ENCODE peak calls at places on chromosomes 4 and X, in eight cellular contexts. G is NCI-H82; E is stimulated activated CD4-positive, alpha-beta T cell treated with anti-CD3 and anti-CD28 coated beads, Interleukin-2, amount 100 ng/mL, for 48 hours; V is foreskin fibroblast; I is osteocyte; L is aorta; Z is RPMI8226; D is dorsolateral prefrontal cortex. N is an unnamed sample.

GRCh38 chr4:71549516-71550160 is 210.8 kb downstream of the SLC4A4 start:
- DNase-seq in G (no peak), D (no peak), E (no peak), V (no peak), I (no peak), L (no peak), Z (no peak), N (no peak)

GRCh38 chrX:7115557-7115956 is 32.0 kb upstream of the STS start:
- DNase-seq in E (no peak), D (no peak), Z (peak), L (no peak), G (peak), V (peak), I (no peak), N (no peak)

GRCh38 chr4:2395038-2395437 is 23.4 kb downstream of the ZFYVE28 start:
- DNase-seq in G (peak), D (no peak), L (no peak), I (no peak), E (no peak), Z (no peak), V (peak), N (no peak)

GRCh38 chr4:100299019-100299418 is 108.8 kb upstream of the DDIT4L start:
- DNase-seq in Z (no peak), V (peak), I (no peak), D (no peak), G (peak), E (no peak), L (no peak), N (peak)

GRCh38 chr4:122689972-122690371 is 42.5 kb upstream of the BBS12 start:
- DNase-seq in I (no peak), L (no peak), E (no peak), V (no peak), Z (no peak), G (no peak), D (no peak), N (no peak)

GRCh38 chr4:98780111-98780549 is 121.7 kb upstream of the TSPAN5 start:
- DNase-seq in V (peak), G (no peak), Z (no peak), E (no peak), I (no peak), L (no peak), D (no peak), N (peak)

GRCh38 chrX:40719731-40720130 is 15.6 kb downstream of the MED14 start:
- DNase-seq in G (no peak), D (no peak), Z (no peak), V (peak), L (no peak), I (no peak), E (no peak), N (no peak)

GRCh38 chr4:85368240-85368639 is 106.7 kb upstream of the ARHGAP24 start:
- DNase-seq in D (no peak), G (no peak), V (no peak), I (no peak), Z (no peak), E (no peak), L (no peak), N (no peak)

GRCh38 chrX:88830113-88830512 is 83.1 kb downstream of the CPXCR1 start:
- DNase-seq in Z (no peak), V (no peak), I (no peak), D (no peak), G (no peak), L (no peak), E (no peak), N (no peak)

GRCh38 chrX:71911023-71911730 is 532 bp downstream of the NHSL2 start:
- DNase-seq in E (peak), G (peak), Z (peak), D (peak), V (peak), L (no peak), I (no peak), N (no peak)

GRCh38 chr4:175560628-175561027 is 251.4 kb downstream of the GPM6A start:
- DNase-seq in Z (no peak), L (no peak), E (no peak), D (no peak), V (peak), G (peak), I (no peak), N (no peak)

GRCh38 chr4:60384475-60384874 is 815.7 kb upstream of the ADGRL3 start:
- DNase-seq in D (no peak), I (no peak), G (no peak), V (no peak), E (no peak), Z (no peak), L (no peak), N (no peak)

GRCh38 chr4:88333741-88334405 is 44.8 kb upstream of the HERC6 start:
- DNase-seq in D (no peak), E (no peak), G (no peak), V (peak), Z (no peak), L (no peak), I (no peak), N (no peak)

GRCh38 chr4:85938062-85938461 is 421.8 kb downstream of the MAPK10 start:
- DNase-seq in V (no peak), I (no peak), L (no peak), D (no peak), E (no peak), Z (no peak), G (no peak), N (no peak)

GRCh38 chr4:110508827-110509446 is 33.0 kb downstream of the ENPEP start:
- DNase-seq in V (peak), G (peak), I (no peak), D (no peak), Z (no peak), L (no peak), E (no peak), N (no peak)

GRCh38 chr4:7196731-7197130 is 4.4 kb downstream of the SORCS2 start:
- DNase-seq in E (no peak), G (no peak), Z (peak), D (no peak), V (no peak), I (no peak), L (no peak), N (no peak)

GRCh38 chrX:9948406-9948805 is 18.8 kb upstream of the CLDN34 start:
- DNase-seq in L (no peak), D (no peak), E (no peak), Z (no peak), G (no peak), V (peak), I (no peak), N (no peak)

GRCh38 chrX:119981286-119982070 is 37.9 kb upstream of the NKAP start:
- DNase-seq in V (peak), G (peak), Z (peak), D (no peak), I (no peak), L (no peak), E (no peak), N (no peak)

GRCh38 chr4:8284391-8284790 is 14.8 kb downstream of the HTRA3 start:
- DNase-seq in V (no peak), Z (no peak), G (no peak), I (no peak), D (no peak), L (peak), E (no peak), N (no peak)

GRCh38 chr4:104989363-104989762 is 157.3 kb upstream of the TET2 start:
- DNase-seq in G (no peak), I (no peak), V (no peak), D (no peak), L (no peak), Z (no peak), E (no peak), N (peak)

GRCh38 chr4:2817701-2818350 is 24.9 kb downstream of the SH3BP2 start:
- DNase-seq in I (no peak), Z (peak), L (no peak), E (no peak), V (peak), G (peak), D (peak), N (no peak)

GRCh38 chr4:146450524-146450923 is 71.2 kb downstream of the SLC10A7 start:
- DNase-seq in D (no peak), G (no peak), I (no peak), E (no peak), L (no peak), Z (no peak), V (peak), N (no peak)

GRCh38 chr4:36509816-36510215 is 228.4 kb downstream of the DTHD1 start:
- DNase-seq in V (no peak), L (no peak), G (no peak), I (no peak), Z (no peak), D (no peak), E (no peak), N (no peak)

GRCh38 chr4:118947095-118947494 is 58.4 kb downstream of the SYNPO2 start:
- DNase-seq in E (no peak), Z (no peak), D (no peak), G (no peak), L (no peak), V (peak), I (no peak), N (no peak)

GRCh38 chrX:5113128-5113527 is 1115.5 kb downstream of the NLGN4X start:
- DNase-seq in V (peak), D (no peak), G (peak), I (no peak), Z (peak), L (no peak), E (no peak), N (no peak)

GRCh38 chr4:118745357-118745756 is 60.2 kb downstream of the METTL14 start:
- DNase-seq in L (no peak), I (no peak), E (no peak), Z (no peak), V (peak), G (no peak), D (no peak), N (no peak)

GRCh38 chrX:15973941-15974340 is 119.3 kb upstream of the AP1S2 start:
- DNase-seq in G (no peak), I (no peak), L (peak), V (peak), Z (no peak), D (no peak), E (no peak), N (no peak)

GRCh38 chr4:29405151-29405550 is 1315.0 kb upstream of the PCDH7 start:
- DNase-seq in E (no peak), V (no peak), L (no peak), G (no peak), D (no peak), Z (no peak), I (no peak), N (no peak)

GRCh38 chrX:39624166-39624565 is 473.6 kb downstream of the BCOR start:
- DNase-seq in L (no peak), G (no peak), Z (no peak), E (no peak), D (no peak), V (no peak), I (no peak), N (no peak)

GRCh38 chr4:101647710-101648034 is 142.9 kb upstream of the BANK1 start:
- DNase-seq in Z (no peak), V (no peak), G (no peak), L (no peak), D (no peak), I (no peak), E (no peak), N (no peak)

GRCh38 chrX:2903366-2903765 is 25.8 kb downstream of the ARSD start:
- DNase-seq in V (no peak), D (no peak), G (no peak), Z (no peak), E (no peak), L (no peak), I (no peak), N (no peak)

GRCh38 chrX:68498044-68498507 is 775 bp upstream of the YIPF6 start:
- DNase-seq in E (no peak), D (no peak), G (no peak), I (no peak), V (no peak), Z (no peak), L (no peak), N (no peak)

GRCh38 chrX:19410259-19410658 is 66.5 kb downstream of the PDHA1 start:
- DNase-seq in Z (no peak), V (no peak), I (no peak), E (no peak), D (no peak), L (no peak), G (no peak), N (no peak)

GRCh38 chrX:38899650-38900049 is 98.4 kb downstream of the MID1IP1 start:
- DNase-seq in E (no peak), L (no peak), D (no peak), G (no peak), V (no peak), I (no peak), Z (no peak), N (no peak)

GRCh38 chr4:41369680-41370079 is 113.0 kb downstream of the UCHL1 start:
- DNase-seq in Z (no peak), V (no peak), L (peak), I (no peak), D (peak), E (no peak), G (no peak), N (no peak)

GRCh38 chr4:94285666-94286065 is 57.0 kb downstream of the HPGDS start:
- DNase-seq in G (no peak), I (no peak), Z (peak), D (no peak), L (no peak), V (no peak), E (no peak), N (no peak)

GRCh38 chr4:128378668-128379067 is 91.1 kb upstream of the PGRMC2 start:
- DNase-seq in E (no peak), I (no peak), L (no peak), V (no peak), D (no peak), Z (no peak), G (no peak), N (no peak)